ENCODE peak calls at places on chromosomes 12 and 14, in seven cellular contexts. J, X, C, D, B, Q and M are unnamed samples.

GRCh38 chr12:6330999-6331714 is 10.7 kb downstream of the TNFRSF1A start:
- DNase-seq in J (no peak), X (no peak), C (no peak), D (no peak), B (no peak), Q (no peak), M (no peak)

GRCh38 chr12:49296034-49296835 is 1.3 kb downstream of the PRPH start:
- DNase-seq in J (no peak), X (peak; percentile 74), C (no peak), D (peak; percentile 74), B (peak; percentile 84), Q (no peak), M (peak; percentile 43)

GRCh38 chr12:9732966-9733461 is at the start of gene CLECL1:
- DNase-seq in J (peak; percentile 54), X (no peak), C (no peak), D (no peak), B (no peak), Q (no peak), M (peak; percentile 60)

GRCh38 chr12:80321653-80322052 is 122.4 kb upstream of the PTPRQ start:
- DNase-seq in J (no peak), X (peak; percentile 1), C (no peak), D (peak; percentile 44), B (no peak), Q (no peak), M (no peak)

GRCh38 chr14:61103541-61104339 is 122.7 kb downstream of the SLC38A6 start:
- DNase-seq in J (peak; percentile 44), X (peak; percentile 77), C (peak; percentile 90), D (peak; percentile 48), B (no peak), Q (no peak), M (peak; percentile 83)

GRCh38 chr12:39990122-39991101 is 115.5 kb downstream of the SLC2A13 start:
- DNase-seq in J (peak; percentile 40), X (peak; percentile 60), C (peak; percentile 87), D (peak; percentile 39), B (peak; percentile 57), Q (no peak), M (peak; percentile 70)

GRCh38 chr12:131077931-131078391 is 124.3 kb downstream of the ADGRD1 start:
- DNase-seq in J (no peak), X (no peak), C (peak; percentile 81), D (no peak), B (no peak), Q (no peak), M (no peak)

GRCh38 chr14:24117179-24117578 is 2.4 kb upstream of the NRL start:
- DNase-seq in J (no peak), X (no peak), C (no peak), D (no peak), B (no peak), Q (no peak), M (no peak)

GRCh38 chr14:57293851-57294837 is 25.4 kb downstream of the AP5M1 start:
- DNase-seq in J (peak; percentile 29), X (no peak), C (no peak), D (no peak), B (no peak), Q (no peak), M (no peak)

GRCh38 chr14:67583711-67584644 is 16.1 kb downstream of the PIGH start:
- DNase-seq in J (peak; percentile 53), X (peak; percentile 70), C (peak; percentile 70), D (peak; percentile 62), B (peak; percentile 29), Q (no peak), M (peak; percentile 59)

GRCh38 chr14:80678436-80678835 is 263.1 kb downstream of the CEP128 start:
- DNase-seq in J (no peak), X (no peak), C (no peak), D (no peak), B (no peak), Q (no peak), M (no peak)

GRCh38 chr14:64611358-64612020 is 61.7 kb downstream of the PPP1R36 start:
- DNase-seq in J (no peak), X (no peak), C (no peak), D (no peak), B (no peak), Q (no peak), M (no peak)

GRCh38 chr14:99523661-99524050 is 42.4 kb downstream of the CCNK start:
- DNase-seq in J (no peak), X (no peak), C (no peak), D (no peak), B (no peak), Q (no peak), M (no peak)

GRCh38 chr12:102824218-102824835 is 92.7 kb downstream of the PAH start:
- DNase-seq in J (no peak), X (peak; percentile 31), C (peak; percentile 82), D (peak; percentile 60), B (peak; percentile 89), Q (no peak), M (peak; percentile 33)

GRCh38 chr12:104599985-104600712 is 143.4 kb downstream of the CHST11 start:
- DNase-seq in J (no peak), X (no peak), C (no peak), D (no peak), B (no peak), Q (no peak), M (peak; percentile 82)

GRCh38 chr12:115375188-115375991 is 691.4 kb upstream of the TBX3 start:
- DNase-seq in J (no peak), X (no peak), C (no peak), D (peak; percentile 53), B (no peak), Q (no peak), M (peak; percentile 39)

GRCh38 chr14:105389976-105390848 is 8.1 kb upstream of the TEX22 start:
- DNase-seq in J (no peak), X (no peak), C (no peak), D (no peak), B (no peak), Q (no peak), M (peak; percentile 57)

GRCh38 chr12:61536117-61536516 is 724.1 kb upstream of the USP15 start:
- DNase-seq in J (no peak), X (no peak), C (no peak), D (no peak), B (no peak), Q (no peak), M (no peak)

GRCh38 chr12:76898472-76898871 is 19.7 kb upstream of the CSRP2 start:
- DNase-seq in J (no peak), X (no peak), C (no peak), D (no peak), B (no peak), Q (no peak), M (no peak)

GRCh38 chr12:94620611-94621010 is 29.7 kb downstream of the TMCC3 start:
- DNase-seq in J (no peak), X (no peak), C (no peak), D (no peak), B (no peak), Q (no peak), M (no peak)

GRCh38 chr12:57464569-57464968 is 5.0 kb downstream of the GLI1 start:
- DNase-seq in J (no peak), X (no peak), C (no peak), D (no peak), B (no peak), Q (no peak), M (no peak)

GRCh38 chr12:113271853-113272561 is 50.7 kb downstream of the TPCN1 start:
- DNase-seq in J (no peak), X (no peak), C (peak; percentile 97), D (no peak), B (no peak), Q (no peak), M (peak; percentile 71)

GRCh38 chr12:116247377-116247776 is 30.1 kb downstream of the MED13L start:
- DNase-seq in J (no peak), X (no peak), C (no peak), D (no peak), B (no peak), Q (no peak), M (no peak)

GRCh38 chr12:2248087-2248900 is 195.5 kb downstream of the CACNA1C start:
- DNase-seq in J (no peak), X (no peak), C (no peak), D (no peak), B (no peak), Q (no peak), M (no peak)

GRCh38 chr14:71331393-71331792 is 424.1 kb downstream of the PCNX1 start:
- DNase-seq in J (no peak), X (no peak), C (no peak), D (no peak), B (no peak), Q (no peak), M (no peak)

GRCh38 chr14:90996967-90997366 is 63.5 kb downstream of the RPS6KA5 start:
- DNase-seq in J (no peak), X (no peak), C (no peak), D (no peak), B (no peak), Q (no peak), M (no peak)

GRCh38 chr12:122004633-122005071 is 17.0 kb upstream of the BCL7A start:
- DNase-seq in J (no peak), X (no peak), C (no peak), D (no peak), B (no peak), Q (no peak), M (no peak)

GRCh38 chr14:30995674-30996073 is 29.8 kb upstream of the AP4S1 start:
- DNase-seq in J (no peak), X (no peak), C (no peak), D (no peak), B (no peak), Q (no peak), M (no peak)

GRCh38 chr12:1630081-1630826 is 1.2 kb downstream of the WNT5B start:
- DNase-seq in J (no peak), X (peak; percentile 47), C (peak; percentile 89), D (no peak), B (peak; percentile 39), Q (no peak), M (peak; percentile 43)

GRCh38 chr12:111221296-111222026 is 147.4 kb downstream of the PHETA1 start:
- DNase-seq in J (no peak), X (no peak), C (no peak), D (no peak), B (no peak), Q (no peak), M (peak; percentile 53)

GRCh38 chr12:64518396-64518795 is 66.5 kb downstream of the TBK1 start:
- DNase-seq in J (no peak), X (no peak), C (no peak), D (no peak), B (no peak), Q (no peak), M (no peak)

GRCh38 chr12:27025116-27025515 is 2.8 kb downstream of the MED21 start:
- DNase-seq in J (no peak), X (no peak), C (no peak), D (no peak), B (no peak), Q (no peak), M (no peak)

GRCh38 chr14:71711619-71712018 is 220.6 kb upstream of the RGS6 start:
- DNase-seq in J (no peak), X (peak; percentile 1), C (no peak), D (no peak), B (no peak), Q (no peak), M (no peak)

GRCh38 chr14:89352976-89353817 is 63.8 kb downstream of the FOXN3 start:
- DNase-seq in J (no peak), X (no peak), C (no peak), D (no peak), B (no peak), Q (no peak), M (no peak)

GRCh38 chr12:80314741-80315140 is 129.3 kb upstream of the PTPRQ start:
- DNase-seq in J (no peak), X (no peak), C (no peak), D (no peak), B (no peak), Q (no peak), M (no peak)

GRCh38 chr14:92703516-92703915 is 44.9 kb downstream of the LGMN start:
- DNase-seq in J (no peak), X (no peak), C (no peak), D (no peak), B (no peak), Q (no peak), M (no peak)

GRCh38 chr12:62642509-62642908 is 175.9 kb downstream of the MON2 start:
- DNase-seq in J (no peak), X (no peak), C (no peak), D (no peak), B (no peak), Q (no peak), M (peak; percentile 15)

GRCh38 chr12:117125275-117125613 is 26.0 kb upstream of the TESC start:
- DNase-seq in J (no peak), X (no peak), C (no peak), D (no peak), B (no peak), Q (peak; percentile 58), M (no peak)